ENCODE peak calls at places on chromosomes 4 and X, in four cellular contexts. E is H1, D is mesenchymal stem cell, U is trophoblast cell. W is an unnamed sample. For H3K36me3, the result is how much of the 10 kb centered on the place peaks cover.

GRCh38 chrX:125203737-125204578 is 115.7 kb upstream of the TEX13C start:
- DNase-seq in E (no peak), D (peak), U (no peak), W (no peak)

GRCh38 chr4:75653845-75654503 is 19.2 kb downstream of the G3BP2 start:
- DNase-seq in E (no peak), D (peak), U (peak), W (no peak)

GRCh38 chrX:56233682-56234081 is 1.5 kb downstream of the KLF8 start:
- DNase-seq in E (peak), D (peak), U (peak), W (no peak)

GRCh38 chrX:73940893-73941470 is 363.0 kb upstream of the ZCCHC13 start:
- DNase-seq in E (no peak), D (no peak), U (peak), W (no peak)

GRCh38 chr4:33722800-33723511 is 2521.4 kb downstream of the ARAP2 start:
- DNase-seq in E (no peak), D (no peak), U (no peak), W (no peak)

GRCh38 chrX:76148753-76149152 is 24.1 kb upstream of the PBDC1 start:
- DNase-seq in E (peak), D (peak), U (peak), W (no peak)

GRCh38 chr4:111689214-111689613 is 456.0 kb upstream of the FAM241A start:
- DNase-seq in E (no peak), D (peak), U (peak), W (no peak)

GRCh38 chr4:57157611-57158137 is 47.5 kb upstream of the IGFBP7 start:
- DNase-seq in E (no peak), D (no peak), U (no peak), W (no peak)

GRCh38 chrX:153495362-153495751 is 577 bp downstream of the BGN start:
- DNase-seq in E (no peak), D (no peak), U (no peak), W (no peak)

GRCh38 chr4:124903995-124904722 is 191.6 kb upstream of the ANKRD50 start:
- DNase-seq in E (no peak), D (peak), U (no peak), W (no peak)

GRCh38 chr4:186226521-186227189 is 652 bp upstream of the KLKB1 start:
- DNase-seq in E (no peak), D (no peak), U (no peak), W (no peak)

GRCh38 chr4:40946652-40947051 is 196.9 kb downstream of the NSUN7 start:
- DNase-seq in E (peak), D (no peak), U (no peak), W (no peak)

GRCh38 chr4:139501531-139502311 is 47.8 kb downstream of the RAB33B start:
- DNase-seq in E (no peak), D (no peak), U (peak), W (no peak)

GRCh38 chr4:70930530-70931256 is 28.5 kb downstream of the MOB1B start:
- DNase-seq in E (no peak), D (no peak), U (no peak), W (no peak)

GRCh38 chrX:110226931-110227330 is 91.0 kb downstream of the AMMECR1 start:
- DNase-seq in E (no peak), D (no peak), U (no peak), W (no peak)

GRCh38 chrX:37608156-37608555 is 36.7 kb downstream of the LANCL3 start:
- DNase-seq in E (no peak), D (no peak), U (no peak), W (no peak)

GRCh38 chr4:159725571-159725970 is 622.7 kb downstream of the RAPGEF2 start:
- DNase-seq in E (no peak), D (no peak), U (no peak), W (no peak)

GRCh38 chr4:42331914-42332368 is 65.3 kb upstream of the SHISA3 start:
- DNase-seq in E (no peak), D (peak), U (no peak), W (no peak)

GRCh38 chr4:3522326-3522640 is 9.9 kb downstream of the LRPAP1 start:
- DNase-seq in E (no peak), D (no peak), U (no peak), W (no peak)

GRCh38 chrX:138765061-138765460 is 53.5 kb upstream of the FGF13 start:
- DNase-seq in E (no peak), D (no peak), U (no peak), W (no peak)

GRCh38 chr4:168594121-168594520 is 97.3 kb downstream of the PALLD start:
- DNase-seq in E (no peak), D (no peak), U (no peak), W (no peak)

GRCh38 chr4:174437324-174437723 is 85.0 kb downstream of the HPGD start:
- DNase-seq in E (no peak), D (peak), U (peak), W (no peak)

GRCh38 chr4:83125738-83126141 is 11.2 kb upstream of the PLAC8 start:
- DNase-seq in E (no peak), D (no peak), U (peak), W (no peak)

GRCh38 chr4:47617607-47618006 is 132.5 kb downstream of the ATP10D start:
- DNase-seq in E (no peak), D (no peak), U (no peak), W (no peak)

DNA sequence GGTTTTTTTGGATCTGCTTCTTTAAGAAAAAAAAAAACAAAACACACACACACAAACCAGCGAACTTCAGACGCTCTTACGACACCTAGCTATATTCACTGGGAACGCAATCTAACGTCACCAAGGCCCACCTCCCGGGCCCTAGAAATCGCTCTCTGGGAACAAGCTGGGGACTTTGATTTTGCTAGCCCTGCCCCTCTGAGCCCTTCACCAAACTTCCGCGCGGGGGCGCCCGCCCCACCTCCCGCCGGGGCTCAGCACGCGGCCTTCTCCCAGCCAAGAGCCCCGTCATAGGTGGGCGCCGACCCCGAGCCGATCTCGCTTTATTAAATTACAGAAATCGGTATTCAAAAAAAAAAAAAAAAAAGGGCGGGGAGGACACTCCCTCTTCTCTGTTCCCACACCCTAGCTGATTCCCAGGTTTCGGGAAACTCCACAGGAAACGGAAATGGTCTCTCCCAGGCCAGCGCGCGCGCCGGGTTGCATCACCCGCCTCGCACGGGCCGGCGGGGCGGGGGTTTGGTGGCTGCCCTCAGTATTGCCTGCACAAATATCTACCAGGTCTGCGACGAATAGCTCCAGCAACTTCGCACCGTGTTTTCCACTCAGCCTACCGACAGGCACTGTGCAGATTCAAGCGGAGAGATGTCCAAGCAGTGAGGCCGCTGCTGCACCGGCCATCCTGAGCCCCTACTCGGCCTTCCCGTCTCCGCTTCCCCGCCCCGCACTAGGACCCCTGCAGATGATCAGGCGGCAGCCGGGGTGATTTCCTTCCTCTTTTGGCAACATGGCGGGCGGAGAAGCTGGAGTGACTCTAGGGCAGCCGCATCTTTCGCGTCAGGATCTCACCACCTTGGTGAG is at the start of gene EIF2S3:
- DNase-seq in E (peak), D (peak), U (peak), W (peak)
- H2BK12ac ChIP-seq in E (peak), D (peak), U (peak), W (no peak)

DNA sequence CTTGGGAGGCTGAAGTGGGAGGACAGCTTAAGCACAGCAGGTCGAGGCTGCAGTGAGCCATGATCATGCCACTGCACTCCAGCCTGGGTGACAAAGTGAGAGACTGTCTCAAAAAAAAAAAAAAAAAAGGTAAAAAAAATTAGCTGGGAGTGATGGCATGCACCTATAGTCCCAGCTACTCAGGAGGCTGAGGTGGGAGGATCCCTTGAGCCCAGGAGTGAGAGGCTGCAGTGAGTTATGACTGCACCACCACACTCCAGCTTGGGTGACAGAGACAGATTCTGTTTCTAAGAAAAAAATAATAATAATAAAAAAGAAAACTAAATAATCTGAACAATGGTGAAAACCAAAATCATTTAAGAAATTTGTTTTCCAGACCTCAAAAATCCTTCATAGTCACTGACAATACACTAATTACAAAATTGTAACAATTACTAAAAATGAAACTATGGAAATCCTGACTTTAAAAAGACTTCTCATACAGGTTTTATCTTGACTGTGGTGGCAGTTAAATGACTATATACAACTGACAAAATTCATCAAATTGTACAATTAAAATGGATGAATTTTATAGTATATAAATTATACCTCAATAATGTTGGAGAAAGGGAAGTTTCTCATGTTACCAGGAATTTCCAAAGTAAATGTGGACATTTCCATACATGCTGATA is 31.3 kb downstream of the PHF8 start:
- DNase-seq in E (no peak), D (no peak), U (no peak), W (no peak)
- H3K36me3 ChIP-seq in E (under half), D (under half), U (under half), W (under half)

GRCh38 chrX:132751043-132751690 is 207.3 kb downstream of the HS6ST2 start:
- DNase-seq in E (no peak), D (no peak), U (no peak), W (no peak)

GRCh38 chrX:132748909-132749308 is 209.5 kb downstream of the HS6ST2 start:
- DNase-seq in E (no peak), D (no peak), U (no peak), W (no peak)

GRCh38 chrX:132748268-132748667 is 210.2 kb downstream of the HS6ST2 start:
- DNase-seq in E (no peak), D (no peak), U (no peak), W (no peak)

GRCh38 chrX:132750312-132751042 is 208.0 kb downstream of the HS6ST2 start:
- DNase-seq in E (no peak), D (peak), U (no peak), W (no peak)

GRCh38 chrX:132749406-132749805 is 209.0 kb downstream of the HS6ST2 start:
- DNase-seq in E (no peak), D (no peak), U (no peak), W (no peak)
- H2BK12ac ChIP-seq in E (no peak), D (no peak), U (no peak), W (no peak)

GRCh38 chr4:5574386-5574785 is 134.0 kb downstream of the EVC2 start:
- DNase-seq in E (no peak), D (no peak), U (no peak), W (no peak)
- H3K36me3 ChIP-seq in E (under half), D (under half), U (under half), W (under half)

DNA sequence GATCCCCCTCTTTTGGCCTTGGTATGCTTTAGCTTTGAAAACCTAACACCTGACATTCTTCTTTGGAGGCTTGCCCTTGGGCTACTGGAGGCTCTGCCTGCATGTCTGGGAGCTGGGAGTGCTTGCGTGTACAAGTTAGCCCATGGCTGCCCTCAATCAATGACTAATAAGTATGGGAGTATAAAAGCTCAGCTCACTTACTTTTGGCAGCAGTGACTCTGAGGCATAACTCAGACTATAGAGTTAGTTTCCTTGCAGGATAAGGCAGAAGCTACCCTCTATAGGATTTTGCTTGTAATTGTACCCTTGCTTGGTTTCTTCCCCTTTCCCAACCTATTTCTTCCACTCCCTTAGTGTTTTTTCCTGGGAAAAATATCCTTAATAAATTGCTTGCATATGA is 247.9 kb downstream of the PPP1R2C start:
- DNase-seq in E (no peak), D (peak), U (peak), W (no peak)
- H2BK12ac ChIP-seq in E (no peak), D (no peak), U (no peak), W (no peak)

GRCh38 chr4:122203407-122203806 is 51.3 kb downstream of the BLTP1 start:
- DNase-seq in E (no peak), D (no peak), U (no peak), W (no peak)

DNA sequence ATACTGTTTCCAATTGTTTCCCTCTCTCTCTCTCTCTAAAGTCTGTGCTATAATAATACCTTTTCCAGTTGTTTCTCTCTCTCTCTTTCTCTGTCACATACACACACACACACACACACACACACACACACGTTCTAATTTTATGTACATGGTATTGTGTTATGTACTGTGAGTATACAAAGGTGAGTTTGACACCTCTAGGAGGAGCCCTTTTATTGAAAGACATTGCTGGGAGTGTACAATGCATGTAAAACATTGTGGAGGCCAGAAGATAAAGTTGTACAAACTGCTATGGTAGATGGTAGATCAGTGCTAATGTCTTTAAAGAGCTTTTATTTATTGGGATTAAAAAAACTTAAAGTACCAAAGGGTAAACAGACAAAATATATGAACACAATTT is 53.6 kb downstream of the BLTP1 start:
- DNase-seq in E (no peak), D (no peak), U (peak), W (no peak)
- H3K36me3 ChIP-seq in E (under half), D (under half), U (under half), W (under half)

GRCh38 chrX:111728096-111728495 is 47.1 kb downstream of the ALG13 start:
- DNase-seq in E (no peak), D (no peak), U (no peak), W (no peak)
- H2BK12ac ChIP-seq in E (no peak), D (no peak), U (no peak), W (no peak)

W was measured in neuronal stem cell.